ENCODE peak calls at places on chromosomes 2 and 18, in nine cellular contexts. W is fibroblast of the aortic adventitia, A is spleen, Q is astrocyte of the spinal cord, J is choroid plexus epithelial cell, T is omental fat pad, E is WTC11, Y is body of pancreas, R is AG04450. C is an unnamed sample.

GRCh38 chr2:241217320-241218031 is 29.0 kb downstream of the ANO7 start:
- DNase-seq in W (peak), A (peak), Q (peak), J (peak), T (peak), E (peak), Y (peak), R (no peak), C (no peak)

GRCh38 chr18:8554354-8554753 is 54.9 kb upstream of the RAB12 start:
- DNase-seq in W (no peak), A (no peak), Q (no peak), J (no peak), T (no peak), E (no peak), Y (no peak), R (no peak), C (no peak)

GRCh38 chr2:170163666-170164065 is 14.3 kb upstream of the MYO3B start:
- DNase-seq in W (no peak), A (no peak), Q (no peak), J (no peak), T (no peak), E (no peak), Y (no peak), R (no peak), C (no peak)

GRCh38 chr18:926946-927345 is 22.3 kb downstream of the ADCYAP1 start:
- DNase-seq in W (no peak), A (no peak), Q (no peak), J (no peak), T (no peak), E (no peak), Y (no peak), R (no peak), C (no peak)

GRCh38 chr2:33275689-33276444 is 200.6 kb upstream of the RASGRP3 start:
- DNase-seq in W (peak), A (no peak), Q (peak), J (peak), T (no peak), E (no peak), Y (peak), R (peak), C (peak)

GRCh38 chr2:105536175-105536574 is 137.3 kb upstream of the FHL2 start:
- DNase-seq in W (no peak), A (no peak), Q (no peak), J (no peak), T (no peak), E (no peak), Y (no peak), R (no peak), C (no peak)

GRCh38 chr2:149908731-149909690 is 321.4 kb upstream of the MMADHC start:
- DNase-seq in W (peak), A (no peak), Q (peak), J (peak), T (no peak), E (no peak), Y (no peak), R (peak), C (no peak)

GRCh38 chr2:28956415-28956826 is 24.7 kb upstream of the TOGARAM2 start:
- DNase-seq in W (peak), A (no peak), Q (no peak), J (peak), T (no peak), E (peak), Y (peak), R (no peak), C (no peak)

GRCh38 chr2:239380831-239381708 is 19.8 kb downstream of the HDAC4 start:
- DNase-seq in W (no peak), A (peak), Q (no peak), J (no peak), T (no peak), E (no peak), Y (peak), R (no peak), C (no peak)

GRCh38 chr18:48943736-48944527 is 6.8 kb downstream of the SMAD7 start:
- DNase-seq in W (no peak), A (no peak), Q (no peak), J (no peak), T (no peak), E (no peak), Y (no peak), R (no peak), C (no peak)

GRCh38 chr2:160736148-160736547 is 242.5 kb upstream of the RBMS1 start:
- DNase-seq in W (no peak), A (no peak), Q (no peak), J (no peak), T (no peak), E (no peak), Y (no peak), R (no peak), C (no peak)

GRCh38 chr2:30444283-30444682 is 2.8 kb upstream of the LCLAT1 start:
- DNase-seq in W (peak), A (no peak), Q (no peak), J (no peak), T (no peak), E (no peak), Y (peak), R (no peak), C (no peak)

GRCh38 chr2:128396500-128396891 is 77.8 kb upstream of the HS6ST1 start:
- DNase-seq in W (no peak), A (peak), Q (peak), J (peak), T (no peak), E (peak), Y (peak), R (no peak), C (no peak)

GRCh38 chr2:99754215-99754614 is 264.4 kb upstream of the REV1 start:
- DNase-seq in W (peak), A (no peak), Q (no peak), J (peak), T (no peak), E (no peak), Y (no peak), R (peak), C (no peak)

GRCh38 chr2:11744631-11745394 is 1.6 kb upstream of the LPIN1 start:
- DNase-seq in W (peak), A (peak), Q (peak), J (peak), T (no peak), E (peak), Y (no peak), R (no peak), C (no peak)

GRCh38 chr2:100554788-100555407 is 7.9 kb upstream of the PDCL3 start:
- DNase-seq in W (no peak), A (peak), Q (no peak), J (no peak), T (no peak), E (no peak), Y (peak), R (no peak), C (no peak)

GRCh38 chr2:229784791-229785190 is 70.4 kb upstream of the DNER start:
- DNase-seq in W (peak), A (no peak), Q (no peak), J (peak), T (no peak), E (no peak), Y (no peak), R (no peak), C (no peak)

GRCh38 chr2:241575624-241576292 is 17.2 kb downstream of the BOK start:
- DNase-seq in W (no peak), A (peak), Q (no peak), J (no peak), T (no peak), E (no peak), Y (no peak), R (no peak), C (no peak)

GRCh38 chr2:127622561-127623387 is 23.2 kb upstream of the GPR17 start:
- DNase-seq in W (no peak), A (peak), Q (no peak), J (no peak), T (no peak), E (peak), Y (no peak), R (no peak), C (no peak)

GRCh38 chr2:235149240-235149641 is 197.4 kb downstream of the SH3BP4 start:
- DNase-seq in W (peak), A (no peak), Q (peak), J (no peak), T (no peak), E (no peak), Y (no peak), R (no peak), C (no peak)

GRCh38 chr18:13548944-13549878 is 177.1 kb downstream of the FAM210A start:
- DNase-seq in W (no peak), A (no peak), Q (no peak), J (no peak), T (no peak), E (no peak), Y (peak), R (no peak), C (no peak)

GRCh38 chr2:10009811-10010781 is 33.3 kb upstream of the KLF11 start:
- DNase-seq in W (peak), A (peak), Q (peak), J (no peak), T (no peak), E (no peak), Y (peak), R (peak), C (no peak)

GRCh38 chr2:7744827-7745226 is 827.6 kb downstream of the RNF144A start:
- DNase-seq in W (no peak), A (no peak), Q (no peak), J (no peak), T (no peak), E (no peak), Y (peak), R (no peak), C (no peak)

GRCh38 chr2:61178603-61179545 is 16.9 kb downstream of the C2orf74 start:
- DNase-seq in W (peak), A (peak), Q (no peak), J (peak), T (no peak), E (no peak), Y (peak), R (no peak), C (no peak)

GRCh38 chr2:99205491-99205890 is 24.5 kb downstream of the MRPL30 start:
- DNase-seq in W (no peak), A (no peak), Q (no peak), J (no peak), T (no peak), E (peak), Y (no peak), R (no peak), C (no peak)

GRCh38 chr18:63138469-63139340 is 180.9 kb downstream of the BCL2 start:
- DNase-seq in W (no peak), A (peak), Q (no peak), J (peak), T (no peak), E (peak), Y (no peak), R (no peak), C (no peak)

GRCh38 chr18:22933958-22934423 is 863 bp downstream of the RBBP8 start:
- DNase-seq in W (no peak), A (no peak), Q (no peak), J (peak), T (no peak), E (no peak), Y (no peak), R (no peak), C (no peak)

GRCh38 chr18:77061291-77061945 is 71.2 kb downstream of the MBP start:
- DNase-seq in W (peak), A (no peak), Q (peak), J (peak), T (no peak), E (no peak), Y (no peak), R (peak), C (no peak)

GRCh38 chr2:232455426-232456255 is at the start of gene ALPI:
- DNase-seq in W (no peak), A (peak), Q (no peak), J (no peak), T (no peak), E (no peak), Y (no peak), R (no peak), C (no peak)

GRCh38 chr18:48655460-48655859 is 116.6 kb downstream of the CTIF start:
- DNase-seq in W (no peak), A (no peak), Q (no peak), J (no peak), T (no peak), E (no peak), Y (no peak), R (no peak), C (no peak)

GRCh38 chr18:22831441-22831904 is 101.7 kb upstream of the RBBP8 start:
- DNase-seq in W (peak), A (no peak), Q (peak), J (peak), T (no peak), E (no peak), Y (no peak), R (peak), C (no peak)

GRCh38 chr18:58669731-58670379 is 1.4 kb upstream of the MALT1 start:
- DNase-seq in W (no peak), A (no peak), Q (peak), J (peak), T (no peak), E (no peak), Y (no peak), R (no peak), C (no peak)

GRCh38 chr2:70458661-70459060 is 95.0 kb downstream of the TGFA start:
- DNase-seq in W (no peak), A (no peak), Q (no peak), J (no peak), T (no peak), E (no peak), Y (no peak), R (no peak), C (no peak)
- TF ChIP-seq CTCF in W (no peak), A (no peak), Q (no peak), J (no peak), T (no peak), E (no peak), Y (no peak), R (no peak), C (no peak)

GRCh38 chr2:65789923-65790675 is 357.7 kb upstream of the SPRED2 start:
- DNase-seq in W (no peak), A (no peak), Q (no peak), J (no peak), T (no peak), E (peak), Y (no peak), R (no peak), C (no peak)

GRCh38 chr2:65794994-65795393 is 362.6 kb upstream of the SPRED2 start:
- DNase-seq in W (no peak), A (no peak), Q (no peak), J (no peak), T (no peak), E (no peak), Y (no peak), R (no peak), C (no peak)

GRCh38 chr2:65788556-65788955 is 356.2 kb upstream of the SPRED2 start:
- DNase-seq in W (no peak), A (no peak), Q (no peak), J (no peak), T (no peak), E (no peak), Y (no peak), R (no peak), C (no peak)

GRCh38 chr2:65786765-65787164 is 354.4 kb upstream of the SPRED2 start:
- DNase-seq in W (no peak), A (no peak), Q (no peak), J (no peak), T (no peak), E (no peak), Y (no peak), R (no peak), C (no peak)

GRCh38 chr2:65790676-65790935 is 358.2 kb upstream of the SPRED2 start:
- DNase-seq in W (no peak), A (no peak), Q (no peak), J (no peak), T (no peak), E (peak), Y (no peak), R (no peak), C (no peak)
- TF ChIP-seq CTCF in W (no peak), A (no peak), Q (no peak), J (no peak), T (no peak), E (no peak), Y (no peak), R (no peak), C (no peak)

GRCh38 chr2:122451697-122452096 is 696.2 kb downstream of the TSN start:
- DNase-seq in W (no peak), A (no peak), Q (no peak), J (no peak), T (no peak), E (no peak), Y (no peak), R (no peak), C (no peak)

GRCh38 chr2:122447237-122447636 is 691.8 kb downstream of the TSN start:
- DNase-seq in W (no peak), A (no peak), Q (no peak), J (no peak), T (no peak), E (no peak), Y (no peak), R (no peak), C (no peak)

GRCh38 chr2:122446761-122447160 is 691.3 kb downstream of the TSN start:
- DNase-seq in W (no peak), A (no peak), Q (no peak), J (no peak), T (no peak), E (no peak), Y (no peak), R (no peak), C (no peak)

DNA sequence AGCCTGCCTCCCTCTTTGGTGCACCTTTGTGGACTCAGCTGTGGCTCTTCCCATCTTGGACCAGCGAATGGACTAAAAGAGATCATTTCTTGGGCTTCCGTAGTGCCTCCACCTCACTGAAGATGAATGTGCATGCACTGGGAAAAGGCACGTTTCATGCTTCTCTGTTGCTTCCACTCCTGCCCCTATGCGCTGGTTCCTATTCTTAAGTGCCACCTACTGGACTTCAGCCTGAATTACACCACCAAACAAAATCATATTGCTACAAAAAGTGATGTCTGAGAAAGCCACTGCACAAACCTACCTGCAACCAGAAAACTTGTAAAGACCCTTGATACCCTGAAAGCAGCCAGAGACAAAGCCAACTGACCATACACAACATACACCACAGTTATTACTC is 695.6 kb downstream of the TSN start:
- DNase-seq in W (peak), A (no peak), Q (peak), J (peak), T (no peak), E (no peak), Y (peak), R (no peak), C (no peak)
- TF ChIP-seq CTCF in W (peak), A (peak), Q (peak), J (peak), T (no peak), E (peak), Y (peak), R (peak), C (peak)

DNA sequence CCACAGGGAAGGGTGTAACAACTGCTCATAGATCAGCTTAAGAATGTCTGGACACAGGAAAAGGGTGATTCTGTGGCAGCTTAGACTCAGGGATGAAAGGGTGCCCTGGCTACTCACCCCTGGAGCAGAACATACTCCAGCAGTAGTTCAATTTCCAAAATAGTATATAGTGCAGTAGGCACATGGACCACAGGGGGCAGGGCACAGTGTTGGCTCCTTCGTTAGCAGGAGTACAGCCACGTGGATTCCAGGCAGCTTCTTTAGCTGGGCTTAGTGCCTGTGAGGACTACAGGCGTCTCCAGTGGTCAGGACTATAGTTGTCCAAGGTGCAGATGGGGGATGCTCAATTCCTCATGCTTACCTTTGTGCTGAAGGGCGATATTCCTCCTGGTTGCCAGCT is 277.5 kb upstream of the DDX18 start:
- DNase-seq in W (no peak), A (no peak), Q (no peak), J (no peak), T (no peak), E (no peak), Y (no peak), R (no peak), C (no peak)
- TF ChIP-seq CTCF in W (no peak), A (no peak), Q (no peak), J (no peak), T (no peak), E (peak), Y (no peak), R (no peak), C (no peak)

GRCh38 chr2:217360781-217361485 is 501.1 kb upstream of the TNP1 start:
- DNase-seq in W (peak), A (no peak), Q (peak), J (no peak), T (no peak), E (no peak), Y (peak), R (peak), C (peak)
- TF ChIP-seq CTCF in W (peak), A (peak), Q (no peak), J (no peak), T (no peak), E (no peak), Y (no peak), R (no peak), C (no peak)

GRCh38 chr2:179837408-179837807 is 24.0 kb downstream of the ZNF385B start:
- DNase-seq in W (peak), A (no peak), Q (peak), J (peak), T (no peak), E (no peak), Y (peak), R (no peak), C (no peak)

GRCh38 chr2:179840840-179841239 is 20.6 kb downstream of the ZNF385B start:
- DNase-seq in W (no peak), A (no peak), Q (no peak), J (no peak), T (no peak), E (no peak), Y (no peak), R (no peak), C (no peak)

GRCh38 chr2:179843541-179843940 is 17.9 kb downstream of the ZNF385B start:
- DNase-seq in W (no peak), A (no peak), Q (no peak), J (no peak), T (no peak), E (no peak), Y (no peak), R (no peak), C (no peak)

GRCh38 chr2:179842498-179843153 is 18.8 kb downstream of the ZNF385B start:
- DNase-seq in W (peak), A (no peak), Q (peak), J (peak), T (no peak), E (peak), Y (no peak), R (no peak), C (peak)
- TF ChIP-seq CTCF in W (peak), A (peak), Q (peak), J (peak), T (no peak), E (peak), Y (no peak), R (peak), C (peak)

DNA sequence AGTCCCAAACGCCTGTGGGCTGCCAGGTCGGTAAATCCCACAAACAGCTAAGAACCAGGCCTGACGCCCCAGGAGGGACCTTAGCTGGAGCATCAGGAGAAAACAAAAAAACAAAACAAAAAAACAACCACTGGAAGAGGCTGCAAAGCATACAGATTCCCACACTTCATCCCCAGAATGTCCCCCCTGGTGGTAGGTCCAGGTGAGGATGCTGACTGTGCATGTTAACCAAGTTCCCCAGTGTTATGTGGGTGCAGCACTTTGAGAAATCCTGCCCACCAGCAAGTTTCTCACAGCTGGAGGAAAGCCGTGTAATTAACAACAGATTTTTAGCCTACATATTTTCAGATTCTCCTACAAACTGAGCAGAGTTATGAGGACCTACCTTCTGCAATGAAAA is 15.1 kb downstream of the ST3GAL5 start:
- DNase-seq in W (no peak), A (no peak), Q (no peak), J (no peak), T (no peak), E (peak), Y (no peak), R (no peak), C (no peak)
- TF ChIP-seq CTCF in W (peak), A (no peak), Q (peak), J (peak), T (no peak), E (no peak), Y (no peak), R (peak), C (peak)

DNA sequence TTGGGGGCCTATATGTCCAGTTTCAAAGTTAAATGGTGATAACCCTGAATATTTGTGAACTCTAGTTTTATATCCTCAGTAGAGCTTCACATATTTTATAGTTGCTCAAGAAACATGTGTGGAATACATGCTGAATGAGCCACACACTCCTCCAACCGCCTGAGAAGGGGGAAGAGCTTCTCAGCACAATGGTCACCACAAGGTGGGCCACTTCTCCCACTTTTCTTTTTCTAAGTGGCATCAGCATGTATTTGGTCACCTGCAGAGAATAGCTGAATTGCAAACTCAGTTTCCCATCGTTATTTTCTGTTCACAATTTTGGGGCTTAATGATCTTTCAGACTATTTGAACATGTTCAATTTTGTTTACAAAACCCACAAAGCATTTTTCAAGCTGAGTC is 340.5 kb downstream of the PARD3B start:
- DNase-seq in W (peak), A (no peak), Q (no peak), J (peak), T (no peak), E (peak), Y (no peak), R (no peak), C (no peak)
- TF ChIP-seq CTCF in W (no peak), A (no peak), Q (peak), J (peak), T (no peak), E (peak), Y (no peak), R (no peak), C (no peak)

C was measured in HFF-Myc.